ENCODE peak calls at places on chromosomes 7 and 10, in six cellular contexts. G, X, E, N, R and A are unnamed samples.

GRCh38 chr10:35667971-35668370 is 25.9 kb upstream of the FZD8 start:
- DNase-seq in N (no peak), G (no peak), R (no peak), X (no peak), E (no peak), A (no peak)

GRCh38 chr10:71214641-71215160 is 2.3 kb downstream of the UNC5B start:
- DNase-seq in N (no peak), E (peak; percentile 23), G (no peak), X (no peak), R (no peak), A (no peak)

GRCh38 chr10:10128387-10128786 is 889.3 kb upstream of the CELF2 start:
- DNase-seq in X (peak; percentile 55), N (no peak), G (no peak), R (no peak), E (no peak), A (peak; percentile 71)

GRCh38 chr10:77371421-77371820 is 266.2 kb downstream of the KCNMA1 start:
- DNase-seq in X (no peak), R (no peak), E (no peak), G (no peak), N (no peak), A (no peak)

GRCh38 chr7:85070967-85071628 is 115.8 kb downstream of the SEMA3D start:
- DNase-seq in N (no peak), E (no peak), X (peak; percentile 52), R (no peak), G (no peak), A (no peak)

GRCh38 chr10:102421645-102422585 is 1.3 kb downstream of the FBXL15 start:
- DNase-seq in R (no peak), G (no peak), N (no peak), E (peak; percentile 53), X (no peak), A (peak; percentile 63)

GRCh38 chr7:100837099-100837836 is 9.9 kb upstream of the EPHB4 start:
- DNase-seq in R (peak; percentile 78), X (peak; percentile 88), N (peak; percentile 82), E (peak; percentile 96), G (peak; percentile 94), A (peak; percentile 93)

GRCh38 chr10:22252286-22252800 is 34.5 kb upstream of the EBLN1 start:
- DNase-seq in N (no peak), R (peak; percentile 16), X (peak; percentile 43), G (peak; percentile 67), E (peak; percentile 74), A (peak; percentile 20)

GRCh38 chr7:133645870-133646492 is 393.1 kb downstream of the EXOC4 start:
- DNase-seq in G (no peak), E (no peak), N (no peak), R (no peak), X (peak; percentile 44), A (peak; percentile 0)

GRCh38 chr10:12448729-12449391 is 99.5 kb downstream of the CAMK1D start:
- DNase-seq in R (no peak), X (peak; percentile 74), N (peak; percentile 33), G (no peak), E (no peak), A (peak; percentile 76)

GRCh38 chr7:142470336-142470830 is 212.5 kb upstream of the PRSS58 start:
- DNase-seq in X (no peak), E (no peak), G (no peak), R (no peak), N (no peak), A (no peak)

GRCh38 chr10:77531441-77532001 is 106.1 kb downstream of the KCNMA1 start:
- DNase-seq in N (peak; percentile 57), R (no peak), X (peak; percentile 89), G (peak; percentile 52), E (peak; percentile 65), A (peak; percentile 81)

GRCh38 chr10:23035569-23035968 is 59.8 kb upstream of the MSRB2 start:
- DNase-seq in N (no peak), E (no peak), G (peak; percentile 50), X (peak; percentile 11), R (no peak), A (peak; percentile 22)

GRCh38 chr7:65907501-65908198 is 34.8 kb downstream of the VKORC1L1 start:
- DNase-seq in E (no peak), X (no peak), N (no peak), R (no peak), G (no peak), A (no peak)